ENCODE peak calls at places on chromosomes 16 and 17, in seven cellular contexts. Y is endothelial cell of umbilical vein, L is astrocyte, Q is tibial nerve, C is stomach, O is A549, A is PC-9. V is an unnamed sample. For H3K4me1, the result is how much of the 10 kb centered on the place peaks cover.

GRCh38 chr16:81216706-81217105 is 21.8 kb upstream of the BCO1 start:
- DNase-seq in Y (no peak), L (no peak), Q (no peak), C (no peak), O (no peak), A (no peak), V (no peak)

GRCh38 chr16:57544129-57544653 is 1.7 kb downstream of the ADGRG5 start:
- DNase-seq in Y (no peak), L (peak), Q (no peak), C (no peak), O (no peak), A (no peak), V (no peak)

GRCh38 chr17:4706121-4706520 is 2.2 kb upstream of the PELP1 start:
- DNase-seq in Y (no peak), L (peak), Q (no peak), C (no peak), O (no peak), A (no peak), V (no peak)

GRCh38 chr17:82864721-82865240 is 25.0 kb upstream of the ZNF750 start:
- DNase-seq in Y (no peak), L (no peak), Q (no peak), C (no peak), O (no peak), A (no peak), V (no peak)

GRCh38 chr17:32941419-32942032 is 13.6 kb downstream of the TMEM98 start:
- DNase-seq in Y (no peak), L (no peak), Q (no peak), C (no peak), O (no peak), A (no peak), V (no peak)

GRCh38 chr17:16120937-16121336 is 94.4 kb downstream of the NCOR1 start:
- DNase-seq in Y (no peak), L (no peak), Q (no peak), C (no peak), O (no peak), A (no peak), V (no peak)

GRCh38 chr17:67200727-67201301 is 44.2 kb downstream of the HELZ start:
- DNase-seq in Y (no peak), L (no peak), Q (no peak), C (no peak), O (peak), A (no peak), V (no peak)

GRCh38 chr17:55763856-55764255 is 13.0 kb downstream of the PCTP start:
- DNase-seq in Y (peak), L (no peak), Q (no peak), C (no peak), O (no peak), A (no peak), V (no peak)

GRCh38 chr17:66956941-66957340 is 7.6 kb upstream of the CACNG4 start:
- DNase-seq in Y (no peak), L (no peak), Q (no peak), C (no peak), O (no peak), A (no peak), V (no peak)

GRCh38 chr17:15119928-15120327 is 145.2 kb downstream of the PMP22 start:
- DNase-seq in Y (no peak), L (no peak), Q (no peak), C (no peak), O (no peak), A (no peak), V (no peak)

GRCh38 chr17:39739020-39739884 is 1.5 kb downstream of the GRB7 start:
- DNase-seq in Y (no peak), L (no peak), Q (no peak), C (peak), O (peak), A (peak), V (no peak)

GRCh38 chr16:12486386-12486785 is 317.3 kb downstream of the CPPED1 start:
- DNase-seq in Y (no peak), L (no peak), Q (no peak), C (no peak), O (no peak), A (no peak), V (no peak)

GRCh38 chr17:65572186-65572580 is 10.7 kb upstream of the AXIN2 start:
- DNase-seq in Y (no peak), L (no peak), Q (no peak), C (no peak), O (no peak), A (no peak), V (no peak)

GRCh38 chr16:14489460-14489859 is 140.6 kb downstream of the PARN start:
- DNase-seq in Y (no peak), L (no peak), Q (no peak), C (no peak), O (peak), A (no peak), V (no peak)

GRCh38 chr16:77897038-77897437 is 108.7 kb downstream of the VAT1L start:
- DNase-seq in Y (no peak), L (no peak), Q (no peak), C (no peak), O (no peak), A (no peak), V (no peak)

GRCh38 chr16:30096862-30097563 is 1.0 kb upstream of the YPEL3 start:
- DNase-seq in Y (peak), L (no peak), Q (no peak), C (no peak), O (no peak), A (no peak), V (no peak)

GRCh38 chr16:22973451-22973991 is 159.6 kb downstream of the HS3ST2 start:
- DNase-seq in Y (no peak), L (no peak), Q (no peak), C (no peak), O (no peak), A (no peak), V (no peak)

GRCh38 chr17:31900877-31901276 is 631 bp downstream of the UTP6 start:
- DNase-seq in Y (no peak), L (no peak), Q (no peak), C (no peak), O (peak), A (no peak), V (no peak)

GRCh38 chr17:39197380-39198185 is at the start of gene CACNB1:
- DNase-seq in Y (peak), L (peak), Q (peak), C (peak), O (peak), A (peak), V (peak)

GRCh38 chr17:73209436-73209835 is 16.6 kb downstream of the COG1 start:
- DNase-seq in Y (no peak), L (no peak), Q (no peak), C (no peak), O (no peak), A (no peak), V (no peak)

GRCh38 chr17:74148446-74148845 is 55.0 kb upstream of the RPL38 start:
- DNase-seq in Y (no peak), L (no peak), Q (no peak), C (no peak), O (no peak), A (no peak), V (no peak)

GRCh38 chr17:44108440-44109311 is 14.8 kb downstream of the HDAC5 start:
- DNase-seq in Y (no peak), L (peak), Q (peak), C (peak), O (peak), A (peak), V (no peak)

GRCh38 chr17:44354582-44355309 is 8.9 kb downstream of the FAM171A2 start:
- DNase-seq in Y (no peak), L (no peak), Q (no peak), C (no peak), O (no peak), A (no peak), V (no peak)

GRCh38 chr17:4342535-4342934 is 23.9 kb downstream of the UBE2G1 start:
- DNase-seq in Y (no peak), L (no peak), Q (no peak), C (no peak), O (no peak), A (no peak), V (no peak)

GRCh38 chr17:32927724-32928526 is at the start of gene TMEM98:
- DNase-seq in Y (no peak), L (no peak), Q (no peak), C (peak), O (no peak), A (no peak), V (no peak)

GRCh38 chr17:18166894-18167293 is 16.7 kb upstream of the ALKBH5 start:
- DNase-seq in Y (no peak), L (no peak), Q (no peak), C (peak), O (no peak), A (peak), V (no peak)

GRCh38 chr17:76497979-76498885 is 3.0 kb downstream of the RHBDF2 start:
- DNase-seq in Y (peak), L (peak), Q (no peak), C (peak), O (peak), A (no peak), V (no peak)

GRCh38 chr17:57593739-57594462 is 151.2 kb downstream of the CCDC182 start:
- DNase-seq in Y (no peak), L (no peak), Q (no peak), C (no peak), O (no peak), A (no peak), V (no peak)

GRCh38 chr16:16127469-16128116 is 95.7 kb downstream of the ABCC6 start:
- DNase-seq in Y (peak), L (peak), Q (peak), C (peak), O (peak), A (peak), V (peak)

GRCh38 chr17:40886090-40886489 is 1.0 kb upstream of the KRT20 start:
- DNase-seq in Y (peak), L (no peak), Q (no peak), C (no peak), O (no peak), A (no peak), V (no peak)

GRCh38 chr17:54882371-54882770 is 18.3 kb upstream of the TOM1L1 start:
- DNase-seq in Y (no peak), L (no peak), Q (no peak), C (no peak), O (no peak), A (no peak), V (no peak)

DNA sequence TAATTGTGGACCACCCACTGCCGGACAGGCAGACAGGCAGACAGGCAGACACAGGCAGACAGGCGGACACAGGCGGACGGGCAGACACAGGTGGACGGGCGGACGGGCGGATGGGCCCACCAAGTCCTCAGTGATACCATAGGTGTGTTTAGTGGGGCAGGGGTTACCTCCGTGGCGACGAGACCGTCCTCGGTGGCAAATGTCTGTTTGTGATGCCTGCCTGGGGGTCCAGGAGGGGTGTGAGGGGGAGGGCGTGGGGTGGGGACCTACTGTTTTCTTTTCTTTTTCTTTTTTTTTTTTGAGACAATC is 76.7 kb downstream of the RTN4RL1 start:
- DNase-seq in Y (no peak), L (no peak), Q (no peak), C (no peak), O (no peak), A (no peak), V (no peak)
- H3K4me1 ChIP-seq in Y (under half), L (under half), Q (under half), C (under half), O (under half), A (under half), V (under half)

DNA sequence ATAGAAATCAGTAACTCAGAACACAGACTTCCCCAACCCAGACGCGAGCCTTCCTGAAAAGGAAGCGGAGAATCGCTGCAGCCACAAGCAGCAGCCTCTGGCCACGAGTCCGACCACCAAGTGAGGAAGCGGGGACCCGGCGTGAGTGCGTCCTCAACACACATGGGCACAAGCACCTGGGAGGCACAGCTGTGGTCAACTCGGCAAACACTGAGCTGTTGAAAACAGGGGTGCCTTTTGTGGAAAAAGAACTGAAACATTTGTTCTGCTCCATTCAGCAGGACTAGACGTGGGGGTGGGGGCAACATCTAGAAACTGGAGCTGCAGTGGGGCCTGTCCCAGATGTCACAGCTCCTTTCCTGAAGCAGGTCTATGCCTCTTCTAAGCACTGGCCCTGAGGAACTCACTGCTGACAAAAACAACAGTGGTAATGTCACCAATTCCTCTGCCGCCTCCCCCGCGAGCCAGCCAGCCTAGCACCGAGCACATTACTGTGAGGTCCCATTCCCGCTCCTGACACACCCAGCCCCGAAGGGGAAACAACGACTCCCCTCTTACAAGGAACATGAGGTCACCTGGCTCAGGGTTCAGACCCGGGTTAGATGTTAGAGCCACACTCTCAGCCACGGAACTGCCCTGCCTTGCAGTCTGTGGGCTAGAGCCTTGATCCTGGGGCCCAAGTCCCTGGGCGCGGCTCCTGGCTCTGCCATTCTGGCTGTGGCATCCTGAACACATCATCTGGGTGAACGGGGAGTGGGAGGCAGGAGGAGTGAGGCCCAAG is 28.9 kb downstream of the KDM8 start:
- DNase-seq in Y (no peak), L (peak), Q (no peak), C (no peak), O (no peak), A (no peak), V (no peak)
- H3K4me1 ChIP-seq in Y (under half), L (under half), Q (under half), C (under half), O (under half), A (under half), V (half or more)

DNA sequence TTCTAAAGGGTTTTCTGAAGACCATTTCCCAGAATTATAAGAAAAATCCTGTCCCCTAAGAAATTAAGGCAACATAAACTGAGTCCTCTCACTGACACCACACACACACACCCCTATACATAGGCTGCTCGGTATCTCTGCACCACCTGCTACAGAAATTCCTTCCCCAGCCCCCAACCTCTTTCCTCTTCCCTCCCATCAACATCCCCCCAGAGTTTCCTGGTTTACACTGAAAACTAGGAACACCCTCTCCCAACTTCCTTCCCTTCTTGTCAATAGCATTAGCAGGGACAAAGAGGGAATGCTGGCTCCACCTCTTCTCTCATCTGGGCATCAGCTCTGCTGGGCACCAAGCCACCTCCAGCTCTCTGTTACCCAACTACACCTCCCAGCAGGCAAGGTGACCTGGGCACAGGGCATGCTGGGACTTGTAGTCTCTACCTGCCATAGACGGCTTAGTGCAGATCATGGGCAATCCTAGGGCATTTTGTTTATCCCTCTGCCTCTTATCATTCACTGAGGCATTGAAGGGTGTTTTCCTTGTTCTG is 15.7 kb downstream of the CAVIN1 start:
- DNase-seq in Y (peak), L (no peak), Q (peak), C (peak), O (peak), A (peak), V (peak)
- H3K4me1 ChIP-seq in Y (half or more), L (half or more), Q (half or more), C (half or more), O (half or more), A (half or more), V (under half)

GRCh38 chr16:85170066-85171003 is 58.1 kb upstream of the CIBAR2 start:
- DNase-seq in Y (no peak), L (no peak), Q (no peak), C (no peak), O (no peak), A (no peak), V (no peak)

GRCh38 chr16:85171004-85171808 is 58.9 kb upstream of the CIBAR2 start:
- DNase-seq in Y (peak), L (no peak), Q (no peak), C (no peak), O (no peak), A (no peak), V (no peak)

GRCh38 chr16:85172465-85173071 is 60.3 kb upstream of the CIBAR2 start:
- DNase-seq in Y (peak), L (no peak), Q (no peak), C (no peak), O (peak), A (peak), V (no peak)

GRCh38 chr16:85173077-85173980 is 61.1 kb upstream of the CIBAR2 start:
- DNase-seq in Y (peak), L (peak), Q (no peak), C (no peak), O (peak), A (peak), V (no peak)

GRCh38 chr16:85171809-85172464 is 59.7 kb upstream of the CIBAR2 start:
- DNase-seq in Y (peak), L (no peak), Q (no peak), C (no peak), O (no peak), A (no peak), V (no peak)
- H3K4me1 ChIP-seq in Y (half or more), L (half or more), Q (under half), C (half or more), O (half or more), A (under half), V (under half)

GRCh38 chr17:50151041-50151936 is 812 bp upstream of the PPP1R9B start:
- DNase-seq in Y (peak), L (peak), Q (peak), C (peak), O (peak), A (peak), V (peak)
- H3K4me1 ChIP-seq in Y (under half), L (under half), Q (under half), C (half or more), O (under half), A (half or more), V (under half)

DNA sequence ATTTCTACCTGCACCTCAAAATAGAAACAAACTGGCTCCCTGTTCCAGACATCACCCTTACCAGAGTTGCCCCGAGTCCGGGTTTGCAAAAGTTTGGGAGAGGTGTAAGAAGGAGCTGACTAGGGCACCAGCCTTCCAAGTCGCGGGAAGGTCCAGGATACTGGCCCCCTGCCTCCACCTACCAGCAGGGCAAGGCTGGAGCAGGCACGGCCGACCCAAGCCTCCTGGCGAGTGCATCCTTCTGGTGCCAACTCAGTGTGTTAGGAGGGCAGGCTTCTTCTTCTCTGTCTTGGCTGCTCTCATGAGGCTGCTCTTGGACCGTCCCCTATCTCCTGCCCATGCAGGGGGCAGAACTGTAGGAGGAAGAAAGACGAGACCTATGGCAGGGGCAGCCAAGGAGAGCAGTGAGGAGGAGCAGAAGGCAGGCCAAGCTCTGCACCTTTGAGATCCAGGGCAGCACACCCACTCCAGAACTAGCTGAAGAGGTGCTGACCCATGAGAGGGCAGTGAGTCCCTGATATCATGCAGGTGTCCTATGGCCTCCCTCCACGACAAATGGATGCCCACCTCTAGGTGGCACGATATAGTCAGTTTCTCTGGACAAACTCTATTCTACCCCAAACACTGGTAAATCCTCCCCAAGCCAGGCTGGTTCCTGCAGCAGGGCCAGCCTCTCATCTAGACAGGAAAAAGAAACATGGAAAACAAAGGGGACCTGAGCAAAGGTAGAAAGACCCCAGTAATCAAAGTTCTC is 54.4 kb downstream of the CYTH1 start:
- DNase-seq in Y (no peak), L (no peak), Q (no peak), C (no peak), O (no peak), A (no peak), V (no peak)
- H3K4me1 ChIP-seq in Y (under half), L (under half), Q (under half), C (under half), O (under half), A (under half), V (half or more)